ENCODE peak calls at places on chromosomes 3 and 15, in six cellular contexts. W, Z, C, V, R and J are unnamed samples.

GRCh38 chr3:43477600-43477999 is 144.2 kb downstream of the ANO10 start:
- DNase-seq in W (no peak), R (no peak), Z (no peak), V (no peak), C (no peak), J (peak)

GRCh38 chr3:11618897-11619296 is 24.8 kb downstream of the VGLL4 start:
- DNase-seq in Z (no peak), C (no peak), V (no peak), R (no peak), W (no peak), J (no peak)

GRCh38 chr15:51924146-51925068 is 47.2 kb downstream of the LEO1 start:
- DNase-seq in V (no peak), W (no peak), Z (peak), C (peak), R (no peak), J (no peak)

GRCh38 chr15:90887037-90887481 is 2.8 kb downstream of the FES start:
- DNase-seq in Z (no peak), W (no peak), V (no peak), R (no peak), C (no peak), J (no peak)

GRCh38 chr15:41797194-41797593 is 22.9 kb downstream of the MAPKBP1 start:
- DNase-seq in V (no peak), C (no peak), Z (no peak), W (no peak), R (no peak), J (no peak)

GRCh38 chr3:71584216-71585061 is 911 bp upstream of the FOXP1 start:
- DNase-seq in C (peak), R (peak), Z (peak), W (peak), V (peak), J (peak)

GRCh38 chr15:31461911-31462480 is 135.4 kb downstream of the KLF13 start:
- DNase-seq in Z (no peak), C (no peak), V (no peak), R (no peak), W (no peak), J (no peak)

GRCh38 chr3:65914032-65914739 is 124.5 kb downstream of the MAGI1 start:
- DNase-seq in V (no peak), C (no peak), W (no peak), Z (peak), R (no peak), J (no peak)

GRCh38 chr3:182179631-182180030 is 467.9 kb downstream of the SOX2 start:
- DNase-seq in C (no peak), V (no peak), Z (no peak), W (no peak), R (no peak), J (no peak)

DNA sequence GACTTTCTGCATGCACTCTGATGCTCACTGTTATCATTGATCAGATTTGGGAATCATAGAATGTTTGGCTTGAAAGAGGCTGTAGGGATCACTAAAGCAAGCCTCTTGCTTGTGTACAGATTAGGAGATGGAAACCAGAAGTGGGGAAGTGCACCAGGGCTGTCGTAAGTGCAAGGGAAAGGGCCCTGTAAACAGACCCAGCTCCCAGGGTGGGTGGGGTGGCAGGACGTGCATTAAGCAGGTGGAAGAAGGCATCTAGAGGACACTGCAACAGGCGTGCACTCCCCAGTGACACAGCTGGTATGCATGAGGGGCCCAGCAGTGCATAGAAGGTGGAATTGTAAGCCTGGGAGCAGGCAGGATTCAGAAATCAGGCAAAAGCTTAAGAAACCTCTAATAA is 58.0 kb upstream of the SLC7A14 start:
- DNase-seq in V (no peak), Z (no peak), R (no peak), C (no peak), W (no peak), J (no peak)
- H3K27ac ChIP-seq in V (no peak), Z (no peak), R (peak), C (peak), W (peak), J (no peak)

DNA sequence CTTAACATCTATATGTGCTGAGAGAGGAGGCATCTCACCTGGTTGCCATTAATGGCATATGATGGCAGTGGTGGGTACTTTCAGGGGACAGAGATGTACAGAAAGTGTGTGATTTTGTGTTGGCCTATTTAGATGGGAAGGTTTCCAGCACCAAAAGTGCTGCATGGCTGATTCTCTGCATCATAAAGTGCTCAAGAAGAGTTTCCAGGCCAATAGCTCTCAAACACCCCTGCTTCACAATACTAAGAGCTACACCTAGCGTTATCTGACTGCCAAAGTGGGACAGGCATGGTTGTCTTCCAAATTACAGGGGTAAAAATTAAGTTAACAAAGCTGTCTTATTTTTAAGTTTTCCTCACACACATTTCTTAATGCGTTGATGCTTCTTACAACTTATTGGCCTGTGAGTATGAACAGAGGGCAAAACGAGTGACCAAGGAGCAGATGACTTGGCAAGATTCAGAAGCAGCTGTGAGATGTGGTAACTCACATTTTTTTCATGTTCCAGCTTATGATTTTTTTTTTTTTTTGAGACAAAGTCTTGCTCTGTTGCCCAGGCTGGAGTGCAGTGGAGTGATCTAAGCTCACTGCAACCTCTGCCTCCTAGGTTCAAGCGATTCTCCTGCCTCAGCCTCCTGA is 41.4 kb upstream of the VEPH1 start:
- DNase-seq in Z (no peak), R (peak), V (no peak), W (no peak), C (no peak), J (no peak)
- H3K27ac ChIP-seq in Z (no peak), R (peak), V (no peak), W (no peak), C (no peak), J (peak)

GRCh38 chr3:149751551-149751950 is 738 bp downstream of the COMMD2 start:
- DNase-seq in R (no peak), C (no peak), Z (no peak), V (no peak), W (no peak), J (no peak)

GRCh38 chr3:149753717-149754116 is 1.4 kb upstream of the COMMD2 start:
- DNase-seq in R (no peak), C (no peak), Z (no peak), V (no peak), W (no peak), J (no peak)

GRCh38 chr3:149752051-149752787 is at the start of gene COMMD2:
- DNase-seq in V (peak), W (peak), Z (peak), C (peak), R (peak), J (peak)

GRCh38 chr3:149752788-149753136 is 473 bp upstream of the COMMD2 start:
- DNase-seq in W (no peak), R (no peak), V (no peak), Z (no peak), C (no peak), J (no peak)
- H3K27ac ChIP-seq in W (peak), R (peak), V (peak), Z (no peak), C (peak), J (peak)

GRCh38 chr3:183555541-183556081 is at the start of gene KLHL6:
- DNase-seq in R (peak), C (no peak), Z (no peak), V (no peak), W (no peak), J (peak)
- H3K27ac ChIP-seq in R (peak), C (peak), Z (no peak), V (peak), W (peak), J (peak)

DNA sequence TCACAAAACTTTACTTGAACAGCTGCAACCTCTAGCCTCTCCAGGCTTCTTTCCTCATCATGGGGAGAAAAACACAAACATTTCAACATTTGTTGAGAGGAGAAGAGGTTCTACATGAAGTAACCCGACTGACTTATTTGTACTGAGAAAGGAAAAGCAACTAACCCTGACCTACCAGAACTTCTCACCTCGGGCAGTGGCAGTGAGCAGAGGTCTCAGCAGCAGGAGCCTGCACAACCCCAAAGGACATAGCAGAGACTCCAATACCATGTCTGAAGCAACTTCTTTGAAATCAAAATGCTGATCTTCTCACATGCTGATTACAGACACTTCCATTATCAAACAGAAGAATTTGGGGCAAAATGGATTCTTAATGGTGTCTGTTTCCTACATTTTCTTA is 1085.6 kb upstream of the CFAP20DC start:
- DNase-seq in R (no peak), Z (no peak), V (peak), W (no peak), C (no peak), J (no peak)
- H3K27ac ChIP-seq in R (no peak), Z (no peak), V (no peak), W (no peak), C (no peak), J (no peak)

GRCh38 chr3:132399054-132399929 is 18.0 kb upstream of the DNAJC13 start:
- DNase-seq in V (no peak), R (peak), W (no peak), Z (peak), C (no peak), J (no peak)
- H3K27ac ChIP-seq in V (no peak), R (no peak), W (no peak), Z (no peak), C (no peak), J (no peak)

GRCh38 chr15:34886134-34886533 is 83.4 kb downstream of the AQR start:
- DNase-seq in Z (no peak), C (no peak), V (no peak), W (no peak), R (no peak), J (no peak)
- H3K27ac ChIP-seq in Z (no peak), C (no peak), V (no peak), W (no peak), R (no peak), J (no peak)

GRCh38 chr3:29429055-29429454 is 148.2 kb downstream of the RBMS3 start:
- DNase-seq in W (no peak), C (no peak), V (no peak), R (no peak), Z (no peak), J (no peak)

GRCh38 chr3:29427266-29428103 is 146.6 kb downstream of the RBMS3 start:
- DNase-seq in R (no peak), C (no peak), W (no peak), V (no peak), Z (no peak), J (no peak)

GRCh38 chr3:29426302-29427226 is 145.7 kb downstream of the RBMS3 start:
- DNase-seq in V (no peak), R (no peak), W (no peak), C (no peak), Z (peak), J (no peak)

DNA sequence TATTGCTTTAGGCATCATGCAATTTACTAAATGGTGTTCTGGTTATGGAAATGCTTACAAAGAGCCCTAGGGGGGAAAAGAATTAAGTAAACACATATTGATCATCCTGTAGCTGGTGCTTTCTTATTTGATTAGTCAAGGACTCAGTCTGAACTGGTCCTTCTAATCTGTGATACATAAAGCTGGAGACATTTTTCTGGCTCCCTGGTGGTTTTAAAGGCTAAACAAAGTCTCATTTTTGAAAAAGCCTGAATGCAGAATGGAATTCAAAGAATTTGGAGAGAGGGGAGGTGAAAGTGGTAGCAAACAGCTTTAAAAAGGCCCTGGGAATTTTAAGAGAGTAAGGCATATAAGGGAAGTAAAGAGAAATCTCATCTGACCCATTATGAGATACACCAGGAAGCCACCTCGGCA is 149.7 kb downstream of the RBMS3 start:
- DNase-seq in W (no peak), R (no peak), C (no peak), V (no peak), Z (no peak), J (no peak)
- H3K27ac ChIP-seq in W (no peak), R (peak), C (no peak), V (no peak), Z (no peak), J (peak)

GRCh38 chr3:9718118-9718517 is 13.4 kb upstream of the BRPF1 start:
- DNase-seq in W (no peak), Z (no peak), V (no peak), R (no peak), C (no peak), J (no peak)

GRCh38 chr3:9717563-9717962 is 13.9 kb downstream of the CPNE9 start:
- DNase-seq in C (no peak), W (no peak), V (no peak), R (no peak), Z (no peak), J (no peak)

GRCh38 chr3:9717050-9717555 is 13.5 kb downstream of the CPNE9 start:
- DNase-seq in V (no peak), W (no peak), Z (no peak), R (no peak), C (no peak), J (no peak)

GRCh38 chr3:9715127-9715526 is 11.5 kb downstream of the CPNE9 start:
- DNase-seq in C (no peak), R (no peak), Z (no peak), V (no peak), W (no peak), J (no peak)

DNA sequence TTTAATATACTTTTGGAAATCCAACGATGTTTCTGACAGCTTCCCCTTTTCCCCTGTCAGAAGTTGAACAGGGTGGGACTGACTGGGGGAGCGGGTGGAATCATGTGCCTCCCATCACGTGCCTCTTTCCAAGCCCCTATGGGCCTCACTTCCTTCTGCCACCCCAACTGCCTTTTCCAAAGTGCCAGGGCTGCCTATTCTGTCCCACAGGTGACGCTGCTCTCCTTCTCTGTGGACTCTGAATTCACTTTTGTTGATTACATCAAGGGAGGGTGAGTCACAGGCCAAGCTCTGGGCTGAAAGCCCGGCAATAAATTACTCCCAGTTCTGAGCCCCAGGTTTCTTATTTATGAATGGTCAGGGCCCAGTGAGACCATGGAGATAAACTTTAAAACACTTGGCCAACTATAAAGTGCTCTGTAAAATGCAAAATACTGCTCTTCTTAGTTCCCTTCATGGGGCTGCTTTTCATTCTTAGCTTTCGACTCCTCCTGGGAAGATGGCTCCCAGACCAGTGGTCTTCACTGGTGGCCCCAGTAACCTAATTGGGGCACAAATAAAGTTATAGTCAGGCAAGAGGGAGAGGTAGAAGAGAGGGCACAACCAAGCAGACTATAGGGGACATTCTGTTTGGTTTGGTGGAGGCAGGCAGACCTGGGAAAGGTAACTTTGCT is 12.3 kb downstream of the CPNE9 start:
- DNase-seq in R (peak), V (peak), C (peak), Z (no peak), W (peak), J (peak)
- H3K27ac ChIP-seq in R (no peak), V (peak), C (peak), Z (no peak), W (no peak), J (no peak)